ENCODE peak calls at places on chromosomes 7 and 10, in five cellular contexts. H is HCT116, P is uterus, A is left lung, G is AG04450. V is an unnamed sample.

GRCh38 chr7:151167197-151167911 is at the start of gene GBX1:
- DNase-seq in H (no peak), P (no peak), G (no peak), A (no peak), V (no peak)

GRCh38 chr10:112208981-112209380 is 25.4 kb upstream of the GPAM start:
- DNase-seq in A (no peak), G (no peak), P (no peak), H (no peak), V (no peak)

GRCh38 chr10:99709480-99710229 is 22.3 kb downstream of the COX15 start:
- DNase-seq in G (no peak), A (no peak), H (no peak), P (no peak), V (no peak)

GRCh38 chr10:46329690-46330016 is 42.9 kb downstream of the ANTXRL start:
- DNase-seq in G (no peak), A (no peak), P (no peak), H (no peak), V (no peak)

GRCh38 chr7:98387136-98387535 is 13.8 kb downstream of the BAIAP2L1 start:
- DNase-seq in G (no peak), A (no peak), P (no peak), H (no peak), V (no peak)

GRCh38 chr7:138388673-138389491 is 71.2 kb upstream of the TRIM24 start:
- DNase-seq in G (no peak), H (no peak), P (no peak), A (no peak), V (peak; percentile 69)

GRCh38 chr10:15541376-15541775 is 170.3 kb upstream of the FAM171A1 start:
- DNase-seq in H (no peak), P (no peak), G (no peak), A (no peak), V (no peak)

GRCh38 chr10:128438417-128439063 is 312.3 kb upstream of the MKI67 start:
- DNase-seq in H (no peak), G (no peak), A (no peak), P (no peak), V (no peak)

GRCh38 chr7:143408686-143409551 is at the start of gene EPHA1:
- DNase-seq in A (no peak), G (no peak), H (peak; percentile 88), P (no peak), V (no peak)

GRCh38 chr7:9718071-9718470 is 1255.6 kb upstream of the PHF14 start:
- DNase-seq in P (no peak), H (no peak), G (no peak), A (no peak), V (no peak)

GRCh38 chr7:130292682-130293257 is at the start of gene CPA4:
- DNase-seq in A (no peak), G (peak; percentile 89), P (no peak), H (peak; percentile 91), V (peak; percentile 89)

GRCh38 chr7:124671976-124672375 is 93.6 kb downstream of the GPR37 start:
- DNase-seq in P (no peak), G (no peak), H (no peak), A (no peak), V (no peak)

GRCh38 chr7:150340024-150340749 is 1.2 kb downstream of the RARRES2 start:
- DNase-seq in H (no peak), P (peak; percentile 50), G (peak; percentile 21), A (no peak), V (no peak)

GRCh38 chr10:50293508-50294320 is 42.4 kb upstream of the ASAH2 start:
- DNase-seq in P (no peak), H (no peak), A (no peak), G (no peak), V (no peak)

GRCh38 chr7:14960686-14961085 is 58.1 kb upstream of the DGKB start:
- DNase-seq in A (no peak), G (no peak), H (no peak), P (no peak), V (no peak)

GRCh38 chr10:48655426-48656240 is 29.0 kb upstream of the WDFY4 start:
- DNase-seq in A (peak; percentile 79), P (peak; percentile 52), H (no peak), G (no peak), V (peak; percentile 42)

GRCh38 chr7:27175005-27175625 is 995 bp upstream of the HOXA10 start:
- DNase-seq in P (peak; percentile 54), G (no peak), A (peak; percentile 14), H (no peak), V (no peak)

GRCh38 chr10:43389867-43390266 is 18.4 kb downstream of the FXYD4 start:
- DNase-seq in P (no peak), H (no peak), G (no peak), A (peak; percentile 7), V (no peak)

GRCh38 chr7:30852360-30852709 is 59.3 kb upstream of the AQP1 start:
- DNase-seq in H (no peak), P (no peak), G (no peak), A (no peak), V (no peak)

GRCh38 chr10:121715076-121715475 is 116.8 kb upstream of the FGFR2 start:
- DNase-seq in H (no peak), P (no peak), G (no peak), A (no peak), V (no peak)

GRCh38 chr10:75037171-75038153 is 74.0 kb upstream of the SAMD8 start:
- DNase-seq in H (no peak), G (no peak), P (no peak), A (no peak), V (no peak)

GRCh38 chr10:128051548-128051947 is 74.7 kb downstream of the MKI67 start:
- DNase-seq in G (no peak), H (no peak), A (peak; percentile 45), P (no peak), V (no peak)

GRCh38 chr7:26658698-26659084 is 205.7 kb downstream of the SKAP2 start:
- DNase-seq in P (no peak), G (no peak), A (no peak), H (no peak), V (no peak)

GRCh38 chr7:109479388-109479787 is 909.7 kb downstream of the DNAJB9 start:
- DNase-seq in G (no peak), H (no peak), A (no peak), P (no peak), V (no peak)
- TF ChIP-seq CTCF in G (no peak), H (peak; percentile 24), A (no peak), P (no peak), V (no peak)

DNA sequence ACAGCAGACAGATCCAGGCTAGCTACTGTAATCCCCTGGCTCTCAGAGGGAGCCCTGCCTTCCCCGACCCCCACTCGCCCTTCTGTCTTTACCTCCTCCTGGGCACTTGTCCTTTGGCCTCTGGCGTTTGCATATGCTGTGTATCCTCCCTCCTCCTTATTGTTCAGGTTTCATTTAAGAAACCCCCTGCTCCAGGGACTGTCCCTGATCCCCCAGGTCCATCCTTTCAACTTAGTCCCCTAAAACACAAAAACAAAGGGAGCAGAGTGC is 25.7 kb downstream of the GRID1 start:
- DNase-seq in H (no peak), G (no peak), P (no peak), A (no peak), V (no peak)
- H3K4me3 ChIP-seq in H (no peak overlapping the region), G (no peak overlapping the region), P (no peak overlapping the region), A (no peak overlapping the region), V (no peak overlapping the region)

DNA sequence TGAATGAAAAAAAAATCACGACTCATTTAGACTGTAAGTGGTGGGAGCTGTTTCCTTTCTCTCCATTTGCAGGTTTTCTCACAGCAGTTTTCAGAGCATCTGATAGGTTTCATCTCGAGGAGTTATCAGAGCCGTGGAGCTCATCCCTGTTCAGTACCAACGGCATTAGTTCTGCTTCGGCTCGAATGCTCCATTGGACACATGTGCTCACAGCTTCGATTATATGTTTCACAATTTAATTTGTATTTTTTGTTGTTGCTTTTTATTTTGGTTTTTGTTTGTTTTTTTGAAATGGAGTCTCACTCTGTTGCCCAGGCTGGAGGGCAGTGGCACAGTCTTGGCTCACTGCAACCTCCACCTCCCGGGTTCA is 1.5 kb downstream of the SLC18A2 start:
- DNase-seq in H (no peak), G (no peak), P (no peak), A (no peak), V (no peak)
- H3K27me3 ChIP-seq in H (peaks cover 8% of the 10 kb centered on the region), G (peaks cover 21% of the 10 kb centered on the region), P (peaks cover 4% of the 10 kb centered on the region), A (peaks cover 31% of the 10 kb centered on the region), V (peaks cover 9% of the 10 kb centered on the region)

GRCh38 chr7:50302486-50303081 is 1.9 kb upstream of the IKZF1 start:
- DNase-seq in A (no peak), G (no peak), P (no peak), H (no peak), V (no peak)

GRCh38 chr7:50303894-50304157 is 690 bp upstream of the IKZF1 start:
- DNase-seq in H (no peak), P (no peak), G (no peak), A (no peak), V (no peak)

GRCh38 chr7:50304911-50305621 is 550 bp downstream of the IKZF1 start:
- DNase-seq in A (no peak), H (no peak), G (no peak), P (no peak), V (no peak)

GRCh38 chr7:50304158-50304910 is at the start of gene IKZF1:
- DNase-seq in G (no peak), P (peak; percentile 20), H (no peak), A (peak; percentile 87), V (no peak)

DNA sequence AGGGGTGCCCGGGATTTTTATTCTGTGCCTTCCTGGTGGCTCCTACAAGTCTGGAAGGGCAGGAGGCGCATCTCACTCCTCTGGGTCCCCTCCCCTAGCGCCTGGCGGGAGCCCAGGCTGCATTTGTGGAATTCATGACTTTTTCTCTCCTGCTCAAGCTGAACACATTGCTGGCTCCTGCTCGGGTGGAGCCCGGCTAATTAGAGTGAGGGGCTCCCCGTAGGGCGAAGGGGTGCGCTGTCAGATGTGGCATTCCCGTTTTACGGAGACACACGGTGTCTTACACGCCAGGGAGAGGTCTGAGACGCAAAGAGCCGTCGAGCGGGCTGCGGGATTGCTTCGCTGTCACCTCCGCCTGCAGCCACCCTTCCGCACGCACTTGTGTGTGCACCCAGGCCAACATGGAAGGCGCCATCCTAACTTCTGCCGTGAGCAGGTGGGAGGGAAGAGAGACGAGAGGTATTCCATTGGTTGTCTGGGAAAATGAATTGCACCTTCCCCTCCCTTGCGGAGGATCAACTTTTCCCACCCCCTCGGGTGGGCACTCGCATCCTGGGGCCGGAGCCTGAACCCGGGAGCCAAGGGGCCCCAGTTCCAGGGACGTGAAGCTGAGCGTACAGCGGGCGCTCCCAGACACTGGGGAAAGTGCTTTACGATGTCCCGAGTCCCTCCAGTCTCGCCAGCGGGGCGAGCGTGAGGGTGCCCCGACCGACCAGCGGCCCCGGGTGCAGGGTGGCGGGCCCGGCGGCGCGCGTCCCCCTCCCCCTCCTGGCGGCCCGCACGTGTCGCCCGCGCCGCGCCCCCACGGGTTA is 1.2 kb upstream of the IKZF1 start:
- DNase-seq in P (no peak), H (no peak), G (no peak), A (no peak), V (no peak)
- TF ChIP-seq CTCF in P (no peak), H (no peak), G (no peak), A (no peak), V (no peak)

V was measured in kidney epithelial cell.